ENCODE peak calls at places on chromosomes 1 and 21, in seven cellular contexts. Y, W, A, D, H, S and L are unnamed samples.

GRCh38 chr1:197912739-197913494 is 4.3 kb upstream of the LHX9 start:
- DNase-seq in Y (no peak), W (no peak), A (no peak), D (no peak), H (no peak), S (no peak), L (no peak)

GRCh38 chr21:42565886-42566523 is 52.4 kb downstream of the SLC37A1 start:
- DNase-seq in Y (no peak), W (no peak), A (no peak), D (no peak), H (no peak), S (peak), L (no peak)

GRCh38 chr1:119874186-119874585 is 22.1 kb downstream of the ADAM30 start:
- DNase-seq in Y (no peak), W (no peak), A (no peak), D (no peak), H (no peak), S (no peak), L (no peak)

GRCh38 chr1:65190229-65190628 is 42.2 kb downstream of the AK4 start:
- DNase-seq in Y (no peak), W (no peak), A (no peak), D (no peak), H (no peak), S (no peak), L (no peak)

GRCh38 chr1:244545511-244545910 is 84.4 kb downstream of the CATSPERE start:
- DNase-seq in Y (no peak), W (peak), A (no peak), D (no peak), H (no peak), S (no peak), L (no peak)

GRCh38 chr1:106676021-106676420 is 380.5 kb upstream of the PRMT6 start:
- DNase-seq in Y (no peak), W (peak), A (no peak), D (no peak), H (no peak), S (no peak), L (no peak)

GRCh38 chr1:53308512-53308911 is 19.4 kb downstream of the LRP8 start:
- DNase-seq in Y (no peak), W (no peak), A (no peak), D (no peak), H (no peak), S (no peak), L (no peak)

GRCh38 chr1:36349241-36349671 is 25.8 kb upstream of the EVA1B start:
- DNase-seq in Y (no peak), W (peak), A (no peak), D (no peak), H (no peak), S (no peak), L (no peak)

GRCh38 chr1:228349701-228350171 is 56.9 kb downstream of the TRIM11 start:
- DNase-seq in Y (no peak), W (no peak), A (no peak), D (no peak), H (no peak), S (peak), L (no peak)

GRCh38 chr1:234044079-234044478 is 139.6 kb downstream of the SLC35F3 start:
- DNase-seq in Y (no peak), W (no peak), A (no peak), D (no peak), H (no peak), S (no peak), L (no peak)

GRCh38 chr1:76095800-76096199 is 21.3 kb downstream of the ST6GALNAC3 start:
- DNase-seq in Y (no peak), W (no peak), A (no peak), D (no peak), H (no peak), S (no peak), L (no peak)

GRCh38 chr1:240555524-240555923 is 56.4 kb downstream of the GREM2 start:
- DNase-seq in Y (no peak), W (peak), A (no peak), D (no peak), H (no peak), S (no peak), L (no peak)

GRCh38 chr1:9203623-9204022 is 31.0 kb upstream of the H6PD start:
- DNase-seq in Y (no peak), W (no peak), A (no peak), D (no peak), H (no peak), S (no peak), L (no peak)

GRCh38 chr1:156124557-156125483 is 10.3 kb downstream of the LMNA start:
- DNase-seq in Y (no peak), W (no peak), A (no peak), D (no peak), H (no peak), S (no peak), L (no peak)

GRCh38 chr21:31316488-31317169 is 27.4 kb downstream of the TIAM1 start:
- DNase-seq in Y (no peak), W (peak), A (no peak), D (no peak), H (no peak), S (no peak), L (no peak)

GRCh38 chr1:53321776-53322602 is 5.9 kb downstream of the LRP8 start:
- DNase-seq in Y (no peak), W (no peak), A (no peak), D (no peak), H (no peak), S (no peak), L (no peak)

GRCh38 chr1:225651376-225651871 is 1.5 kb downstream of the ENAH start:
- DNase-seq in Y (no peak), W (no peak), A (no peak), D (no peak), H (no peak), S (no peak), L (no peak)

GRCh38 chr1:53688703-53689102 is 50.3 kb downstream of the GLIS1 start:
- DNase-seq in Y (no peak), W (no peak), A (no peak), D (no peak), H (no peak), S (no peak), L (no peak)

GRCh38 chr1:244836135-244836521 is 670 bp downstream of the COX20 start:
- DNase-seq in Y (no peak), W (peak), A (no peak), D (peak), H (no peak), S (no peak), L (no peak)

GRCh38 chr1:102241431-102242338 is 245.0 kb upstream of the OLFM3 start:
- DNase-seq in Y (no peak), W (no peak), A (no peak), D (no peak), H (no peak), S (no peak), L (no peak)

GRCh38 chr21:16913010-16913409 is 599.8 kb upstream of the CXADR start:
- DNase-seq in Y (no peak), W (no peak), A (no peak), D (no peak), H (no peak), S (no peak), L (no peak)

GRCh38 chr1:154626456-154627246 is 18.7 kb upstream of the ADAR start:
- DNase-seq in Y (no peak), W (no peak), A (no peak), D (no peak), H (no peak), S (no peak), L (no peak)

GRCh38 chr1:44881011-44881632 is 38.1 kb upstream of the PTCH2 start:
- DNase-seq in Y (no peak), W (peak), A (no peak), D (no peak), H (no peak), S (no peak), L (no peak)

GRCh38 chr1:60265560-60266535 is 192.3 kb upstream of the C1orf87 start:
- DNase-seq in Y (no peak), W (peak), A (no peak), D (no peak), H (no peak), S (no peak), L (no peak)

GRCh38 chr1:235503333-235504121 is 725 bp downstream of the B3GALNT2 start:
- DNase-seq in Y (no peak), W (peak), A (peak), D (no peak), H (peak), S (peak), L (no peak)

GRCh38 chr1:59100975-59101374 is 195.9 kb upstream of the FGGY start:
- DNase-seq in Y (no peak), W (peak), A (no peak), D (no peak), H (no peak), S (no peak), L (no peak)